ENCODE peak calls at places on chromosomes 12 and 14, in four cellular contexts. One of them, this sample, is unnamed.

GRCh38 chr12:132494294-132495164 is 4.6 kb downstream of the FBRSL1 start:
- DNase-seq in substantia nigra: no peak
- DNase-seq in colonic mucosa: no peak
- DNase-seq in stomach: peak; percentile 70
- DNase-seq in this sample: peak; percentile 84

GRCh38 chr12:78418919-78419318 is 445.7 kb upstream of the SYT1 start:
- DNase-seq in substantia nigra: no peak
- DNase-seq in colonic mucosa: no peak
- DNase-seq in stomach: no peak
- DNase-seq in this sample: no peak

GRCh38 chr14:86961106-86961716 is 1031.8 kb downstream of the GALC start:
- DNase-seq in substantia nigra: no peak
- DNase-seq in colonic mucosa: no peak
- DNase-seq in stomach: no peak
- DNase-seq in this sample: peak; percentile 5

GRCh38 chr14:61540931-61541330 is 154.4 kb upstream of the HIF1A start:
- DNase-seq in substantia nigra: no peak
- DNase-seq in colonic mucosa: no peak
- DNase-seq in stomach: no peak
- DNase-seq in this sample: no peak

GRCh38 chr14:63673255-63673654 is 31.6 kb upstream of the WDR89 start:
- DNase-seq in substantia nigra: no peak
- DNase-seq in colonic mucosa: no peak
- DNase-seq in stomach: no peak
- DNase-seq in this sample: no peak

GRCh38 chr12:52259850-52260249 is 14.6 kb upstream of the KRT86 start:
- DNase-seq in substantia nigra: no peak
- DNase-seq in colonic mucosa: no peak
- DNase-seq in stomach: no peak
- DNase-seq in this sample: no peak

GRCh38 chr14:33842299-33842698 is 108.6 kb downstream of the EGLN3 start:
- DNase-seq in substantia nigra: no peak
- DNase-seq in colonic mucosa: no peak
- DNase-seq in stomach: no peak
- DNase-seq in this sample: no peak

GRCh38 chr12:64670856-64671639 is 60.8 kb downstream of the RASSF3 start:
- DNase-seq in substantia nigra: no peak
- DNase-seq in colonic mucosa: peak; percentile 57
- DNase-seq in stomach: peak; percentile 54
- DNase-seq in this sample: peak; percentile 57

GRCh38 chr12:67671419-67671818 is 22.9 kb downstream of the DYRK2 start:
- DNase-seq in substantia nigra: no peak
- DNase-seq in colonic mucosa: no peak
- DNase-seq in stomach: no peak
- DNase-seq in this sample: no peak

GRCh38 chr12:6839482-6840201 is 1.1 kb upstream of the GNB3 start:
- DNase-seq in substantia nigra: no peak
- DNase-seq in colonic mucosa: no peak
- DNase-seq in stomach: peak; percentile 44
- DNase-seq in this sample: no peak

GRCh38 chr14:103071544-103072251 is 12.3 kb upstream of the LBHD2 start:
- DNase-seq in substantia nigra: no peak
- DNase-seq in colonic mucosa: peak; percentile 64
- DNase-seq in stomach: no peak
- DNase-seq in this sample: no peak

GRCh38 chr14:78519863-78520262 is 349.7 kb downstream of the NRXN3 start:
- DNase-seq in substantia nigra: no peak
- DNase-seq in colonic mucosa: peak; percentile 24
- DNase-seq in stomach: no peak
- DNase-seq in this sample: peak; percentile 26

GRCh38 chr14:105525861-105526780 is at the start of gene TMEM121:
- DNase-seq in substantia nigra: peak; percentile 8
- DNase-seq in colonic mucosa: no peak
- DNase-seq in stomach: no peak
- DNase-seq in this sample: peak; percentile 50

GRCh38 chr14:105281354-105282097 is 19.3 kb downstream of the BRF1 start:
- DNase-seq in substantia nigra: no peak
- DNase-seq in colonic mucosa: no peak
- DNase-seq in stomach: no peak
- DNase-seq in this sample: peak; percentile 74

GRCh38 chr12:54358620-54358944 is 5.7 kb downstream of the GPR84 start:
- DNase-seq in substantia nigra: no peak
- DNase-seq in colonic mucosa: no peak
- DNase-seq in stomach: no peak
- DNase-seq in this sample: no peak

This sample was measured in body of pancreas.